ENCODE peak calls at places on chromosome 9, in six cellular contexts. One of them, this sample, is unnamed.
A peak's percentile ranks its signal among the peaks of the same experiment; 100 is the strongest.

GRCh38 chr9:135583686-135584011 is 22.1 kb downstream of the PAEP start:
- DNase-seq in activated CD4-positive, alpha-beta T cell treated with anti-CD3 and anti-CD28 coated beads, Interleukin-2, amount 10 ng/mL, durations not matched to agents 7 days and 5 days: no peak
- DNase-seq in myocyte: no peak
- DNase-seq in HFFc6: no peak
- DNase-seq in NCI-H1694: no peak
- DNase-seq in activated T-cell treated with anti-CD3 and anti-CD28 coated beads, Interleukin-2, amount 50 U/mL, for 72 hours: no peak
- DNase-seq in this sample: no peak

GRCh38 chr9:125812403-125812802 is 65.2 kb downstream of the PBX3 start:
- DNase-seq in HFFc6: no peak
- DNase-seq in myocyte: no peak
- DNase-seq in activated T-cell treated with anti-CD3 and anti-CD28 coated beads, Interleukin-2, amount 50 U/mL, for 72 hours: no peak
- DNase-seq in NCI-H1694: no peak
- DNase-seq in activated CD4-positive, alpha-beta T cell treated with anti-CD3 and anti-CD28 coated beads, Interleukin-2, amount 10 ng/mL, durations not matched to agents 7 days and 5 days: no peak
- DNase-seq in this sample: no peak

GRCh38 chr9:1366300-1366699 is 316.1 kb downstream of the DMRT2 start:
- DNase-seq in myocyte: no peak
- DNase-seq in activated T-cell treated with anti-CD3 and anti-CD28 coated beads, Interleukin-2, amount 50 U/mL, for 72 hours: peak; percentile 0
- DNase-seq in NCI-H1694: peak; percentile 27
- DNase-seq in HFFc6: no peak
- DNase-seq in activated CD4-positive, alpha-beta T cell treated with anti-CD3 and anti-CD28 coated beads, Interleukin-2, amount 10 ng/mL, durations not matched to agents 7 days and 5 days: peak; percentile 51
- DNase-seq in this sample: peak; percentile 21

GRCh38 chr9:21967707-21968106 is 26.5 kb downstream of the CDKN2A start:
- DNase-seq in activated CD4-positive, alpha-beta T cell treated with anti-CD3 and anti-CD28 coated beads, Interleukin-2, amount 10 ng/mL, durations not matched to agents 7 days and 5 days: no peak
- DNase-seq in HFFc6: no peak
- DNase-seq in activated T-cell treated with anti-CD3 and anti-CD28 coated beads, Interleukin-2, amount 50 U/mL, for 72 hours: no peak
- DNase-seq in NCI-H1694: no peak
- DNase-seq in myocyte: no peak
- DNase-seq in this sample: no peak

GRCh38 chr9:110641350-110641749 is 27.2 kb upstream of the MUSK start:
- DNase-seq in HFFc6: no peak
- DNase-seq in myocyte: no peak
- DNase-seq in NCI-H1694: no peak
- DNase-seq in activated T-cell treated with anti-CD3 and anti-CD28 coated beads, Interleukin-2, amount 50 U/mL, for 72 hours: no peak
- DNase-seq in activated CD4-positive, alpha-beta T cell treated with anti-CD3 and anti-CD28 coated beads, Interleukin-2, amount 10 ng/mL, durations not matched to agents 7 days and 5 days: no peak
- DNase-seq in this sample: no peak

GRCh38 chr9:34035656-34036055 is 13.0 kb downstream of the UBAP2 start:
- DNase-seq in HFFc6: no peak
- DNase-seq in activated CD4-positive, alpha-beta T cell treated with anti-CD3 and anti-CD28 coated beads, Interleukin-2, amount 10 ng/mL, durations not matched to agents 7 days and 5 days: no peak
- DNase-seq in activated T-cell treated with anti-CD3 and anti-CD28 coated beads, Interleukin-2, amount 50 U/mL, for 72 hours: no peak
- DNase-seq in NCI-H1694: no peak
- DNase-seq in myocyte: no peak
- DNase-seq in this sample: no peak

GRCh38 chr9:135254176-135255032 is 166.9 kb downstream of the OLFM1 start:
- DNase-seq in activated T-cell treated with anti-CD3 and anti-CD28 coated beads, Interleukin-2, amount 50 U/mL, for 72 hours: no peak
- DNase-seq in NCI-H1694: no peak
- DNase-seq in myocyte: no peak
- DNase-seq in activated CD4-positive, alpha-beta T cell treated with anti-CD3 and anti-CD28 coated beads, Interleukin-2, amount 10 ng/mL, durations not matched to agents 7 days and 5 days: no peak
- DNase-seq in HFFc6: no peak
- DNase-seq in this sample: no peak

GRCh38 chr9:123933801-123934200 is 3.9 kb upstream of the DENND1A start:
- DNase-seq in HFFc6: no peak
- DNase-seq in myocyte: no peak
- DNase-seq in activated T-cell treated with anti-CD3 and anti-CD28 coated beads, Interleukin-2, amount 50 U/mL, for 72 hours: no peak
- DNase-seq in NCI-H1694: no peak
- DNase-seq in activated CD4-positive, alpha-beta T cell treated with anti-CD3 and anti-CD28 coated beads, Interleukin-2, amount 10 ng/mL, durations not matched to agents 7 days and 5 days: no peak
- DNase-seq in this sample: no peak

GRCh38 chr9:105157178-105157583 is 87.3 kb upstream of the SLC44A1 start:
- DNase-seq in activated T-cell treated with anti-CD3 and anti-CD28 coated beads, Interleukin-2, amount 50 U/mL, for 72 hours: peak; percentile 14
- DNase-seq in NCI-H1694: peak; percentile 13
- DNase-seq in activated CD4-positive, alpha-beta T cell treated with anti-CD3 and anti-CD28 coated beads, Interleukin-2, amount 10 ng/mL, durations not matched to agents 7 days and 5 days: peak; percentile 9
- DNase-seq in HFFc6: peak; percentile 71
- DNase-seq in myocyte: peak; percentile 82
- DNase-seq in this sample: no peak

This sample was measured in NCI-H446.